ENCODE peak calls at places on chromosomes 12 and 14, in four cellular contexts. L is GM12891, Z is K562, E is HL-60. K is an unnamed sample.

GRCh38 chr12:111413442-111414086 is 7.8 kb downstream of the SH2B3 start:
- DNase-seq in E (no peak), L (no peak), Z (no peak), K (no peak)

GRCh38 chr14:91380610-91381371 is 36.8 kb downstream of the CCDC88C start:
- DNase-seq in L (no peak), Z (no peak), E (peak; percentile 85), K (no peak)

GRCh38 chr12:44817687-44818086 is 58.4 kb downstream of the NELL2 start:
- DNase-seq in Z (no peak), L (no peak), E (no peak), K (no peak)

GRCh38 chr12:68368332-68368731 is 36.2 kb upstream of the MDM1 start:
- DNase-seq in Z (no peak), L (no peak), E (no peak), K (no peak)

GRCh38 chr14:104806625-104807465 is 5.9 kb downstream of the ZBTB42 start:
- DNase-seq in Z (no peak), L (no peak), E (no peak), K (no peak)

GRCh38 chr12:98578821-98579220 is 14.7 kb upstream of the SLC25A3 start:
- DNase-seq in L (no peak), E (peak; percentile 12), Z (peak; percentile 58), K (no peak)

GRCh38 chr14:21192875-21193535 is 37.1 kb upstream of the OR5AU1 start:
- DNase-seq in L (no peak), E (no peak), Z (no peak), K (no peak)

GRCh38 chr12:24256636-24257150 is 307.2 kb upstream of the SOX5 start:
- DNase-seq in E (no peak), L (no peak), Z (no peak), K (no peak)

GRCh38 chr14:100665518-100666032 is 61.1 kb upstream of the DLK1 start:
- DNase-seq in E (no peak), Z (no peak), L (no peak), K (no peak)

GRCh38 chr14:76930549-76930948 is 98.0 kb downstream of the IRF2BPL start:
- DNase-seq in Z (no peak), L (no peak), E (no peak), K (no peak)

GRCh38 chr14:104442107-104442551 is 137.4 kb upstream of the C14orf180 start:
- DNase-seq in E (no peak), L (no peak), Z (no peak), K (no peak)

GRCh38 chr12:92574046-92574783 is 128.6 kb upstream of the PLEKHG7 start:
- DNase-seq in E (no peak), Z (no peak), L (no peak), K (no peak)

GRCh38 chr12:46507766-46508165 is 135.2 kb upstream of the SLC38A2 start:
- DNase-seq in L (no peak), E (no peak), Z (no peak), K (no peak)

GRCh38 chr12:3129301-3130052 is 52.3 kb downstream of the TSPAN9 start:
- DNase-seq in Z (no peak), E (peak; percentile 50), L (no peak), K (peak; percentile 25)

GRCh38 chr12:47316609-47317049 is 236.9 kb upstream of the AMIGO2 start:
- DNase-seq in L (no peak), Z (peak; percentile 23), E (no peak), K (no peak)

GRCh38 chr12:107134558-107134957 is 41.2 kb upstream of the CRY1 start:
- DNase-seq in E (peak; percentile 12), L (no peak), Z (peak; percentile 51), K (no peak)

DNA sequence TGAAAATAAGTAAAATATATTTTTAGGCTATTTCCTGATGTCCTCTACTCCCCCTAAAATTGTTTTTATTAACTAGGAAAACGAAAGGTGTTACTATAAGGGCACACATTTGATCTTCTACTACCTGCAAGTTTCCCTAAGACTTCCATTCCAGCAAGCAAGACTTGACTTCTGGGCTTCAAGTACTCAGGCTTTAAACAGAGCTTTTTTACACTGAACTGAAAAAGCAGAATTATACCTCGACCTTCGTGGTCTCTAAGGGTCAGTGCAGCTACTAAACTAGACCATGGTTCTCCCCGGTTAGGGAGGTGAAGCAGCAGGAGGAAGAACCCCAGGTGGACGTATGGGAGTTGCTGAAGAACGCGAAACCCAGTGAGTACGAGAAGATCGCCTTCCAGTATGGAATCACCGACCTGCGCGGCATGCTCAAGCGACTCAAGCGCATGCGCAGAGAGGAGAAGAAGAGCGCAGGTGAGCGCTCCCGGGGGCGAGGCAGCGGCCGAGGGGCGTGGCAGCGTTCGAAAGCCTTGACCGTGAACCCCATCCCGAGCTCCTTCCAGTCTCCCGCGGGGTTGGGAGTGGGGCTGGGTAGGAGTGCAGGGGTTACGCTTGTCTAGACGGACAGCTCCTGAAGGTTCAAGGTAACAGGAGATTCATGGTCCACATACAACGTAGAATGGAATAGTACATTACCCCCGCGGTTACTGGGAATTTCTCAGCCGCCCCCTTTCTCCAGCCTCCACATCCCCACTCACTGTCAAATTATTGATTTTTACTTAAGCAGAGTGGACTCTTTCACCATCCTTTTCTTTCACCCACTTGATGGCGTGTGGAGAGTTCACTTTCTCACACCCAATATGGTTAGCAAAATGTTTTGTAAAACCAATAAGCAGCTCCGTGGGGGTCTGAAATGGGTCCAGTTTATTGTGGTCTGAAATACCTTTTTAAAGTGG is 47.6 kb downstream of the MYBPC1 start:
- DNase-seq in E (no peak), L (no peak), Z (peak; percentile 23), K (no peak)
- TF ChIP-seq SPI1 in E (no peak), L (no peak), Z (no peak), K (no peak)

GRCh38 chr12:114403044-114403689 is 2.8 kb downstream of the TBX5 start:
- DNase-seq in E (no peak), Z (no peak), L (no peak), K (no peak)

GRCh38 chr12:114405449-114406271 is at the start of gene TBX5:
- DNase-seq in Z (no peak), E (no peak), L (no peak), K (no peak)

GRCh38 chr12:114404451-114405198 is 1.3 kb downstream of the TBX5 start:
- DNase-seq in E (no peak), Z (no peak), L (no peak), K (no peak)

GRCh38 chr12:114405199-114405448 is 820 bp downstream of the TBX5 start:
- DNase-seq in Z (no peak), E (no peak), L (no peak), K (no peak)

GRCh38 chr12:114403690-114404450 is 2.1 kb downstream of the TBX5 start:
- DNase-seq in L (no peak), E (no peak), Z (no peak), K (no peak)
- TF ChIP-seq SPI1 in L (no peak), E (no peak), Z (no peak), K (no peak)

GRCh38 chr14:89481167-89481566 is 64.1 kb upstream of the FOXN3 start:
- DNase-seq in E (no peak), Z (no peak), L (no peak), K (no peak)
- TF ChIP-seq SPI1 in E (no peak), Z (no peak), L (no peak), K (no peak)

DNA sequence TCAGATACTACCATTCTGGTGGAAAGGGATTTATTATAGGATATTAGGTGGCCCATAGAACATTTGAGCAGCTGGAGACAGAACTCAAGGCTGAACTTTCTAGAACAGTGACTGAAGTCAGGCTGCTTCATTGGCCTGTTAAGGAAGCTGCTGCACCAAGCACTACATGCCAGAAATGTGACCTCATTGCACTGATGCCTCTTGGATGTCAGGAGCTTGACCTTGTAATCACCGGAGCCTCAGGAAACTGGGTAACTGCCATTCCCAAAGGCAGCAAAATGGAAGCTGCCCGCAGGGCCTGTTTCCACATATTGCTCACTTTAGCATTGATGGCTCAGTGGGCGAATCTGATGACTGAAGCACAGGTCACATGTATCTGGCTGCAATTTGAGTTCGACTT is 337.4 kb upstream of the NAV3 start:
- DNase-seq in E (no peak), L (no peak), Z (no peak), K (no peak)
- TF ChIP-seq SPI1 in E (no peak), L (no peak), Z (no peak), K (no peak)